ENCODE peak calls at places on chromosomes 7 and 10, in ten cellular contexts. K is Panc1, H is AG04449, B is adrenal gland, U is fibroblast of pulmonary artery, J is transverse colon, I is dorsolateral prefrontal cortex, Z is fibroblast of lung, D is cardiac fibroblast, Q is spleen. S is an unnamed sample.

GRCh38 chr7:91310829-91311460 is 46.7 kb downstream of the FZD1 start:
- DNase-seq in K (no peak), H (no peak), B (no peak), U (peak), J (peak), I (no peak), Z (peak), D (peak), Q (no peak), S (peak)

GRCh38 chr10:125252937-125253336 is 92.6 kb upstream of the CTBP2 start:
- DNase-seq in K (no peak), H (no peak), B (no peak), U (no peak), J (no peak), I (no peak), Z (no peak), D (no peak), Q (no peak), S (no peak)

GRCh38 chr7:116324582-116324981 is 114.2 kb downstream of the TES start:
- DNase-seq in K (no peak), H (no peak), B (no peak), U (no peak), J (no peak), I (no peak), Z (no peak), D (no peak), Q (no peak), S (no peak)

GRCh38 chr7:130096243-130096827 is 26.0 kb downstream of the KLHDC10 start:
- DNase-seq in K (no peak), H (no peak), B (no peak), U (peak), J (no peak), I (no peak), Z (peak), D (no peak), Q (no peak), S (peak)

GRCh38 chr10:51095444-51095843 is 21.2 kb downstream of the PRKG1 start:
- DNase-seq in K (no peak), H (no peak), B (no peak), U (no peak), J (no peak), I (no peak), Z (no peak), D (no peak), Q (no peak), S (no peak)

GRCh38 chr10:86162696-86163400 is 203.7 kb downstream of the GRID1 start:
- DNase-seq in K (no peak), H (no peak), B (no peak), U (no peak), J (no peak), I (peak), Z (no peak), D (no peak), Q (peak), S (no peak)

GRCh38 chr10:88598060-88598459 is 11.5 kb downstream of the LIPJ start:
- DNase-seq in K (no peak), H (no peak), B (no peak), U (no peak), J (no peak), I (no peak), Z (no peak), D (no peak), Q (no peak), S (no peak)

GRCh38 chr10:63264852-63265617 is 131.9 kb downstream of the NRBF2 start:
- DNase-seq in K (peak), H (no peak), B (peak), U (peak), J (peak), I (no peak), Z (peak), D (peak), Q (no peak), S (peak)

GRCh38 chr7:133698127-133698526 is 429.0 kb upstream of the LRGUK start:
- DNase-seq in K (no peak), H (no peak), B (no peak), U (no peak), J (no peak), I (no peak), Z (peak), D (no peak), Q (no peak), S (peak)

GRCh38 chr7:11193131-11193867 is 219.6 kb downstream of the PHF14 start:
- DNase-seq in K (no peak), H (no peak), B (peak), U (peak), J (no peak), I (no peak), Z (peak), D (peak), Q (no peak), S (peak)

GRCh38 chr10:3749597-3750351 is 35.2 kb downstream of the KLF6 start:
- DNase-seq in K (no peak), H (no peak), B (peak), U (peak), J (no peak), I (no peak), Z (peak), D (peak), Q (no peak), S (peak)

GRCh38 chr10:49178489-49179471 is 9.4 kb downstream of the TMEM273 start:
- DNase-seq in K (no peak), H (no peak), B (no peak), U (no peak), J (no peak), I (no peak), Z (no peak), D (no peak), Q (no peak), S (no peak)

GRCh38 chr10:92756233-92757065 is 66.7 kb downstream of the HHEX start:
- DNase-seq in K (no peak), H (no peak), B (no peak), U (peak), J (peak), I (no peak), Z (peak), D (peak), Q (no peak), S (peak)

DNA sequence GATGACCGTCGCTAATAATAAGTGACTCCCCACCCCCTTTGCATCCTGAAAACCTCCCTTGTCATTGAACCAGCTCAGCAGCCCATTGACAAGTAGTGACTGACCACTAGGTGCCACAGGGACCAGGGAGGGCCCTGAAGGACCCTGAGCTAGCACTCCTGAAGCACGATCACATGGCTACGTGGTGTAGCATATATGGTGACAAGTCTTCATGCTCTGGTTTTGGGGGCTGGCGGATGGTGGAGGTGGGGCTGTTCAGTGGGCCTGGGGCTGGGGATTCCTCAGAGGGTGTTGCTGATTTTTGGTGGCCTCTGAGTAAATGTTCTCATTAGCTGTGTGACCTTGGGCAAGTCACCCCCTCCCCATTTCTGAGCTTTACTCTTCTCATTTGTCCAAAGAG is 4.7 kb downstream of the ADAMTS14 start:
- DNase-seq in K (no peak), H (no peak), B (no peak), U (no peak), J (no peak), I (no peak), Z (no peak), D (no peak), Q (no peak), S (no peak)
- H3K4me3 ChIP-seq in K (no peak), H (no peak), B (no peak), U (no peak), J (no peak), I (no peak), Z (no peak), D (no peak), Q (no peak), S (no peak)

GRCh38 chr10:43782814-43783213 is 134.1 kb upstream of the ZNF32 start:
- DNase-seq in K (no peak), H (no peak), B (no peak), U (no peak), J (no peak), I (no peak), Z (no peak), D (no peak), Q (no peak), S (no peak)

GRCh38 chr10:43781480-43782361 is 133.0 kb upstream of the ZNF32 start:
- DNase-seq in K (no peak), H (no peak), B (no peak), U (no peak), J (no peak), I (no peak), Z (no peak), D (peak), Q (no peak), S (no peak)

GRCh38 chr10:43790147-43790546 is 141.5 kb upstream of the ZNF32 start:
- DNase-seq in K (no peak), H (no peak), B (no peak), U (no peak), J (no peak), I (no peak), Z (no peak), D (no peak), Q (no peak), S (no peak)

DNA sequence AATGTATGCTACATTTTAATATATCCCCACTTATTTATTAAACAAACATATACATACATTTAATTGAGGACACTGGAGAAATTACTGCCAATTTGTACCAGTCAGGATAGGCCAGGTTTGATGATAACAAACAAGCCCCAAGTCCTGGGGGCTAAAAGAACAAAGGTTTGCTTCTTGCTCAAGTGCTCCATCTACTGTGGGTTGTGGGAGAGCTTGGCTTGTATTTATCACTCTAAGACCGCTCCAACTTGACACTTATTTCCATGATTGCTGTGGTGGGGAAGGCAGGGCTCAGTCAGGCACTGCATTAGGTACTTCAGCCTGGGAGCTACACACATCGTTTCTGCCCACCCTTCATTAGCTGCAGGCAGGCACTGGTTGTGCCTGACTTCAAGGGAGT is 136.6 kb upstream of the ZNF32 start:
- DNase-seq in K (no peak), H (no peak), B (no peak), U (peak), J (no peak), I (no peak), Z (no peak), D (peak), Q (no peak), S (peak)
- TF ChIP-seq CTCF in K (no peak), H (no peak), B (no peak), U (peak), J (no peak), I (no peak), Z (no peak), D (peak), Q (no peak), S (peak)

GRCh38 chr10:26567349-26567721 is 129.2 kb downstream of the APBB1IP start:
- DNase-seq in K (no peak), H (no peak), B (no peak), U (no peak), J (no peak), I (no peak), Z (no peak), D (no peak), Q (no peak), S (no peak)

GRCh38 chr10:26571655-26572054 is 125.8 kb upstream of the PDSS1 start:
- DNase-seq in K (no peak), H (no peak), B (no peak), U (no peak), J (no peak), I (no peak), Z (no peak), D (no peak), Q (no peak), S (no peak)

GRCh38 chr10:26566525-26567348 is 128.6 kb downstream of the APBB1IP start:
- DNase-seq in K (no peak), H (no peak), B (peak), U (no peak), J (no peak), I (no peak), Z (no peak), D (no peak), Q (peak), S (no peak)
- H3K4me3 ChIP-seq in K (peak), H (no peak), B (peak), U (peak), J (peak), I (peak), Z (peak), D (peak), Q (no peak), S (peak)

GRCh38 chr7:80681272-80681885 is 42.9 kb downstream of the CD36 start:
- DNase-seq in K (no peak), H (no peak), B (no peak), U (peak), J (no peak), I (no peak), Z (peak), D (peak), Q (no peak), S (peak)
- TF ChIP-seq CTCF in K (peak), H (peak), B (peak), U (peak), J (no peak), I (no peak), Z (peak), D (peak), Q (peak), S (peak)

DNA sequence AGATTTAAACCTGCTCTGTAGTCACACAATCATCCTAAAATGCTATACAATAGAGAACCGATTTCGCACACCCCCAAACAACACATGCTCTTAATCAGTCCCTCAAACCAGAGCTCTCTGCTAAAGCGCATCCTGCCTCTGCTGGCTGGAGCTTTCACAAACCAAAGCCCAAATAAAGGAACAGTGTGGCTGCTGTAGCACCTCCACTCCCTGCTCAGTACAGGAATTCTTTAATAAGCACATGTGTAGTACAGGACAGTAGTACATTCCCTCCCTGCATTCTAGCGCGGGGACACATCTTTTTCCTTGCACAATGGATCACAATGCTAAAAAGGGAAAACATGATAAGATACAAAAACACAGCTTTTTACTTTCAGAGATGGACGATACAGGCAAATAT is 684.6 kb downstream of the MAGI2 start:
- DNase-seq in K (no peak), H (no peak), B (no peak), U (no peak), J (no peak), I (peak), Z (no peak), D (no peak), Q (no peak), S (peak)
- H3K4me3 ChIP-seq in K (no peak), H (peak), B (no peak), U (no peak), J (peak), I (peak), Z (peak), D (no peak), Q (no peak), S (no peak)

DNA sequence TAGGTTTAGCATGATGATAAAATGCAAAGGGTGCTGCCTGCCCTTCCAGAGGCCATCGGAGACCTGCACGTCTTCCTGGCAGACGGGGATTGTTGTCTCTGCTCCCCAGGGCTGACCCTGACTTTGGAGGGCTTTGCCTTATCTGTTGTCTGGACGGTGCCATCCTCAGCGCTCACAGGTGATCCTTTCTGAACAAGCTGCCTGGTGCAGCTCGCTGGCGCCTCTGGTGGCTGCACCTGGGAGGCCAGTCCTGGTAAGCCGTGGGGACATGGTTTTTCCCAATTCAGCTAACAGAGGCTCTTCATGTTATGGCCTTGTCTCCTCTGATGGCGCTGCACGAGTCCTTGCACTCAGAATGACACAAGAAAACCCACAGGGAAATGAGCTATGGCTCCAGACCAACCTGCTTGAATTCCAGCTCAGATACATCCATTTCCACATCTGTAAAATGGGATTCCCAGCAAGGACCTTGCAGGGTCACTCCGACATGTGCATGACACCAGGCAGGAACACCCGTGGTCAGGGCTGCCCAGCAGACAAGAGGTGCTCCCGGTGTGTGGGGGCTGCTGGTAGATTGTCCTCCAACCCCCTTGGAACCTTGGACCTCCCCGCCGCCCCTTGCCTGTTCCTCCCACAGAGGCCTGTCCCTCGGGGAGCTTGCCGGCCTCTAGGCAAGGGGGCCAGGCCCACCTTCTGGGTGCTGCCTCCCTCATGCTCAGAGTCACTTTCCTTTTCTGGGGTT is 50.4 kb upstream of the SHH start:
- DNase-seq in K (no peak), H (no peak), B (no peak), U (no peak), J (no peak), I (no peak), Z (no peak), D (no peak), Q (peak), S (no peak)
- TF ChIP-seq CTCF in K (peak), H (no peak), B (no peak), U (no peak), J (no peak), I (peak), Z (peak), D (peak), Q (no peak), S (peak)

S was measured in choroid plexus epithelial cell.